ENCODE peak calls at places on chromosomes 13 and 19, in nine cellular contexts. One of them, this sample, is unnamed.

GRCh38 chr19:4710281-4710600 is 13.4 kb downstream of the DPP9 start:
- DNase-seq in stimulated activated CD8-positive, alpha-beta memory T cell treated with anti-CD3 and anti-CD28 coated beads, Interleukin-7, amount 100 ng/mL, for 4 hours: no peak
- DNase-seq in CD4-positive, alpha-beta T cell: no peak
- DNase-seq in GM12891: no peak
- DNase-seq in NCI-H446: no peak
- DNase-seq in nucleus accumbens: no peak
- DNase-seq in amygdala: no peak
- DNase-seq in NCI-H1694: no peak
- DNase-seq in mesendoderm: no peak
- DNase-seq in this sample: no peak

GRCh38 chr19:45130888-45131615 is 29.7 kb downstream of the NKPD1 start:
- DNase-seq in stimulated activated CD8-positive, alpha-beta memory T cell treated with anti-CD3 and anti-CD28 coated beads, Interleukin-7, amount 100 ng/mL, for 4 hours: no peak
- DNase-seq in CD4-positive, alpha-beta T cell: no peak
- DNase-seq in GM12891: no peak
- DNase-seq in NCI-H446: no peak
- DNase-seq in nucleus accumbens: no peak
- DNase-seq in amygdala: peak; percentile 29
- DNase-seq in NCI-H1694: peak; percentile 23
- DNase-seq in mesendoderm: no peak
- DNase-seq in this sample: no peak

GRCh38 chr13:97843201-97843600 is 110.3 kb upstream of the IPO5 start:
- DNase-seq in stimulated activated CD8-positive, alpha-beta memory T cell treated with anti-CD3 and anti-CD28 coated beads, Interleukin-7, amount 100 ng/mL, for 4 hours: no peak
- DNase-seq in CD4-positive, alpha-beta T cell: no peak
- DNase-seq in GM12891: no peak
- DNase-seq in NCI-H446: no peak
- DNase-seq in nucleus accumbens: no peak
- DNase-seq in amygdala: no peak
- DNase-seq in NCI-H1694: no peak
- DNase-seq in mesendoderm: no peak
- DNase-seq in this sample: no peak

GRCh38 chr13:27082325-27082724 is 89.3 kb downstream of the USP12 start:
- DNase-seq in stimulated activated CD8-positive, alpha-beta memory T cell treated with anti-CD3 and anti-CD28 coated beads, Interleukin-7, amount 100 ng/mL, for 4 hours: no peak
- DNase-seq in CD4-positive, alpha-beta T cell: no peak
- DNase-seq in GM12891: no peak
- DNase-seq in NCI-H446: no peak
- DNase-seq in nucleus accumbens: no peak
- DNase-seq in amygdala: no peak
- DNase-seq in NCI-H1694: no peak
- DNase-seq in mesendoderm: no peak
- DNase-seq in this sample: no peak

GRCh38 chr13:111115841-111116500 is 861 bp downstream of the ARHGEF7 start:
- DNase-seq in stimulated activated CD8-positive, alpha-beta memory T cell treated with anti-CD3 and anti-CD28 coated beads, Interleukin-7, amount 100 ng/mL, for 4 hours: no peak
- DNase-seq in CD4-positive, alpha-beta T cell: no peak
- DNase-seq in GM12891: no peak
- DNase-seq in NCI-H446: no peak
- DNase-seq in nucleus accumbens: no peak
- DNase-seq in amygdala: no peak
- DNase-seq in NCI-H1694: no peak
- DNase-seq in mesendoderm: peak; percentile 47
- DNase-seq in this sample: no peak

GRCh38 chr19:57632987-57633831 is at the start of gene ZNF211:
- DNase-seq in stimulated activated CD8-positive, alpha-beta memory T cell treated with anti-CD3 and anti-CD28 coated beads, Interleukin-7, amount 100 ng/mL, for 4 hours: peak; percentile 80
- DNase-seq in CD4-positive, alpha-beta T cell: peak; percentile 85
- DNase-seq in GM12891: peak; percentile 81
- DNase-seq in NCI-H446: peak; percentile 64
- DNase-seq in nucleus accumbens: peak; percentile 86
- DNase-seq in amygdala: peak; percentile 88
- DNase-seq in NCI-H1694: peak; percentile 89
- DNase-seq in mesendoderm: peak; percentile 97
- DNase-seq in this sample: peak; percentile 84

GRCh38 chr13:35283856-35284255 is 192.6 kb downstream of the MAB21L1 start:
- DNase-seq in stimulated activated CD8-positive, alpha-beta memory T cell treated with anti-CD3 and anti-CD28 coated beads, Interleukin-7, amount 100 ng/mL, for 4 hours: no peak
- DNase-seq in CD4-positive, alpha-beta T cell: no peak
- DNase-seq in GM12891: no peak
- DNase-seq in NCI-H446: no peak
- DNase-seq in nucleus accumbens: no peak
- DNase-seq in amygdala: no peak
- DNase-seq in NCI-H1694: peak; percentile 12
- DNase-seq in mesendoderm: no peak
- DNase-seq in this sample: no peak

GRCh38 chr13:106376411-106377112 is 158.9 kb downstream of the EFNB2 start:
- DNase-seq in stimulated activated CD8-positive, alpha-beta memory T cell treated with anti-CD3 and anti-CD28 coated beads, Interleukin-7, amount 100 ng/mL, for 4 hours: no peak
- DNase-seq in CD4-positive, alpha-beta T cell: no peak
- DNase-seq in GM12891: no peak
- DNase-seq in NCI-H446: no peak
- DNase-seq in nucleus accumbens: no peak
- DNase-seq in amygdala: no peak
- DNase-seq in NCI-H1694: no peak
- DNase-seq in mesendoderm: peak; percentile 33
- DNase-seq in this sample: no peak

GRCh38 chr19:33720691-33721682 is 75.7 kb upstream of the KCTD15 start:
- DNase-seq in stimulated activated CD8-positive, alpha-beta memory T cell treated with anti-CD3 and anti-CD28 coated beads, Interleukin-7, amount 100 ng/mL, for 4 hours: no peak
- DNase-seq in CD4-positive, alpha-beta T cell: no peak
- DNase-seq in GM12891: no peak
- DNase-seq in NCI-H446: no peak
- DNase-seq in nucleus accumbens: no peak
- DNase-seq in amygdala: no peak
- DNase-seq in NCI-H1694: no peak
- DNase-seq in mesendoderm: no peak
- DNase-seq in this sample: no peak

GRCh38 chr13:99969934-99970760 is 1.4 kb downstream of the ZIC5 start:
- DNase-seq in stimulated activated CD8-positive, alpha-beta memory T cell treated with anti-CD3 and anti-CD28 coated beads, Interleukin-7, amount 100 ng/mL, for 4 hours: peak; percentile 53
- DNase-seq in CD4-positive, alpha-beta T cell: peak; percentile 34
- DNase-seq in GM12891: no peak
- DNase-seq in NCI-H446: no peak
- DNase-seq in nucleus accumbens: no peak
- DNase-seq in amygdala: no peak
- DNase-seq in NCI-H1694: peak; percentile 31
- DNase-seq in mesendoderm: peak; percentile 92
- DNase-seq in this sample: peak; percentile 43

GRCh38 chr13:40672310-40673060 is 6.0 kb upstream of the FOXO1 start:
- DNase-seq in stimulated activated CD8-positive, alpha-beta memory T cell treated with anti-CD3 and anti-CD28 coated beads, Interleukin-7, amount 100 ng/mL, for 4 hours: no peak
- DNase-seq in CD4-positive, alpha-beta T cell: no peak
- DNase-seq in GM12891: no peak
- DNase-seq in NCI-H446: no peak
- DNase-seq in nucleus accumbens: no peak
- DNase-seq in amygdala: no peak
- DNase-seq in NCI-H1694: peak; percentile 68
- DNase-seq in mesendoderm: peak; percentile 72
- DNase-seq in this sample: peak; percentile 64

GRCh38 chr13:94660695-94661324 is 51.5 kb downstream of the SOX21 start:
- DNase-seq in stimulated activated CD8-positive, alpha-beta memory T cell treated with anti-CD3 and anti-CD28 coated beads, Interleukin-7, amount 100 ng/mL, for 4 hours: no peak
- DNase-seq in CD4-positive, alpha-beta T cell: no peak
- DNase-seq in GM12891: no peak
- DNase-seq in NCI-H446: no peak
- DNase-seq in nucleus accumbens: no peak
- DNase-seq in amygdala: no peak
- DNase-seq in NCI-H1694: no peak
- DNase-seq in mesendoderm: no peak
- DNase-seq in this sample: no peak

GRCh38 chr19:3494559-3494958 is 5.9 kb downstream of the DOHH start:
- DNase-seq in stimulated activated CD8-positive, alpha-beta memory T cell treated with anti-CD3 and anti-CD28 coated beads, Interleukin-7, amount 100 ng/mL, for 4 hours: no peak
- DNase-seq in CD4-positive, alpha-beta T cell: peak; percentile 38
- DNase-seq in GM12891: no peak
- DNase-seq in NCI-H446: no peak
- DNase-seq in nucleus accumbens: no peak
- DNase-seq in amygdala: no peak
- DNase-seq in NCI-H1694: no peak
- DNase-seq in mesendoderm: no peak
- DNase-seq in this sample: no peak

GRCh38 chr19:47813995-47814328 is 7.8 kb upstream of the CRX start:
- DNase-seq in stimulated activated CD8-positive, alpha-beta memory T cell treated with anti-CD3 and anti-CD28 coated beads, Interleukin-7, amount 100 ng/mL, for 4 hours: no peak
- DNase-seq in CD4-positive, alpha-beta T cell: no peak
- DNase-seq in GM12891: no peak
- DNase-seq in NCI-H446: no peak
- DNase-seq in nucleus accumbens: no peak
- DNase-seq in amygdala: no peak
- DNase-seq in NCI-H1694: no peak
- DNase-seq in mesendoderm: no peak
- DNase-seq in this sample: no peak

GRCh38 chr19:51018745-51019543 is 565 bp downstream of the KLK10 start:
- DNase-seq in stimulated activated CD8-positive, alpha-beta memory T cell treated with anti-CD3 and anti-CD28 coated beads, Interleukin-7, amount 100 ng/mL, for 4 hours: no peak
- DNase-seq in CD4-positive, alpha-beta T cell: no peak
- DNase-seq in GM12891: no peak
- DNase-seq in NCI-H446: no peak
- DNase-seq in nucleus accumbens: no peak
- DNase-seq in amygdala: peak; percentile 5
- DNase-seq in NCI-H1694: no peak
- DNase-seq in mesendoderm: peak; percentile 60
- DNase-seq in this sample: no peak

GRCh38 chr13:92745233-92745632 is 481.4 kb upstream of the GPC6 start:
- DNase-seq in stimulated activated CD8-positive, alpha-beta memory T cell treated with anti-CD3 and anti-CD28 coated beads, Interleukin-7, amount 100 ng/mL, for 4 hours: no peak
- DNase-seq in CD4-positive, alpha-beta T cell: no peak
- DNase-seq in GM12891: no peak
- DNase-seq in NCI-H446: no peak
- DNase-seq in nucleus accumbens: no peak
- DNase-seq in amygdala: no peak
- DNase-seq in NCI-H1694: no peak
- DNase-seq in mesendoderm: no peak
- DNase-seq in this sample: no peak

GRCh38 chr13:106530907-106531520 is 4.4 kb downstream of the EFNB2 start:
- DNase-seq in stimulated activated CD8-positive, alpha-beta memory T cell treated with anti-CD3 and anti-CD28 coated beads, Interleukin-7, amount 100 ng/mL, for 4 hours: no peak
- DNase-seq in CD4-positive, alpha-beta T cell: no peak
- DNase-seq in GM12891: no peak
- DNase-seq in NCI-H446: no peak
- DNase-seq in nucleus accumbens: no peak
- DNase-seq in amygdala: no peak
- DNase-seq in NCI-H1694: no peak
- DNase-seq in mesendoderm: peak; percentile 63
- DNase-seq in this sample: no peak

GRCh38 chr13:99652901-99653300 is 151.6 kb downstream of the TM9SF2 start:
- DNase-seq in stimulated activated CD8-positive, alpha-beta memory T cell treated with anti-CD3 and anti-CD28 coated beads, Interleukin-7, amount 100 ng/mL, for 4 hours: no peak
- DNase-seq in CD4-positive, alpha-beta T cell: no peak
- DNase-seq in GM12891: no peak
- DNase-seq in NCI-H446: no peak
- DNase-seq in nucleus accumbens: no peak
- DNase-seq in amygdala: no peak
- DNase-seq in NCI-H1694: no peak
- DNase-seq in mesendoderm: no peak
- DNase-seq in this sample: no peak

GRCh38 chr19:40762754-40763153 is 11.8 kb downstream of the SNRPA start:
- DNase-seq in stimulated activated CD8-positive, alpha-beta memory T cell treated with anti-CD3 and anti-CD28 coated beads, Interleukin-7, amount 100 ng/mL, for 4 hours: no peak
- DNase-seq in CD4-positive, alpha-beta T cell: no peak
- DNase-seq in GM12891: no peak
- DNase-seq in NCI-H446: no peak
- DNase-seq in nucleus accumbens: no peak
- DNase-seq in amygdala: no peak
- DNase-seq in NCI-H1694: no peak
- DNase-seq in mesendoderm: no peak
- DNase-seq in this sample: no peak

GRCh38 chr19:6587998-6588507 is 2.9 kb downstream of the CD70 start:
- DNase-seq in stimulated activated CD8-positive, alpha-beta memory T cell treated with anti-CD3 and anti-CD28 coated beads, Interleukin-7, amount 100 ng/mL, for 4 hours: no peak
- DNase-seq in CD4-positive, alpha-beta T cell: no peak
- DNase-seq in GM12891: no peak
- DNase-seq in NCI-H446: no peak
- DNase-seq in nucleus accumbens: no peak
- DNase-seq in amygdala: no peak
- DNase-seq in NCI-H1694: no peak
- DNase-seq in mesendoderm: peak; percentile 34
- DNase-seq in this sample: no peak

This sample was measured in DMS 273 treated with DMSO at 0.1 percent for 48 hours.